ENCODE peak calls at places on chromosomes 16 and 17, in four cellular contexts. H is nucleus accumbens, J is HS-5, Y is foreskin fibroblast. T is an unnamed sample.
A peak's percentile ranks its signal among the peaks of the same experiment; 100 is the strongest.

GRCh38 chr17:79814966-79815835 is 18.3 kb upstream of the CBX8 start:
- DNase-seq in Y (no peak), J (no peak), H (no peak), T (no peak)

GRCh38 chr17:48307814-48308411 is 122.1 kb downstream of the SKAP1 start:
- DNase-seq in Y (peak; percentile 38), J (peak; percentile 35), H (no peak), T (peak; percentile 58)

GRCh38 chr16:80433617-80434016 is 107.2 kb upstream of the DYNLRB2 start:
- DNase-seq in Y (no peak), H (no peak), J (no peak), T (no peak)

GRCh38 chr16:85970016-85970711 is 71.2 kb downstream of the IRF8 start:
- DNase-seq in J (no peak), H (no peak), Y (no peak), T (no peak)

GRCh38 chr16:89512453-89512852 is 4.2 kb downstream of the SPG7 start:
- DNase-seq in Y (no peak), J (no peak), H (no peak), T (no peak)

GRCh38 chr17:65268832-65269231 is 131.7 kb downstream of the RGS9 start:
- DNase-seq in J (no peak), H (no peak), Y (peak; percentile 25), T (no peak)

GRCh38 chr16:86930001-86930400 is 351.7 kb downstream of the FOXL1 start:
- DNase-seq in Y (no peak), J (no peak), H (no peak), T (no peak)

GRCh38 chr17:17857496-17857895 is 20.7 kb upstream of the SREBF1 start:
- DNase-seq in J (no peak), H (no peak), Y (no peak), T (no peak)

GRCh38 chr16:20683812-20684211 is 13.7 kb downstream of the ACSM1 start:
- DNase-seq in Y (no peak), J (no peak), H (no peak), T (no peak)

GRCh38 chr16:31880322-31880979 is 6.8 kb downstream of the ZNF267 start:
- DNase-seq in J (no peak), Y (no peak), H (peak; percentile 29), T (no peak)

GRCh38 chr16:70475054-70475871 is 20.9 kb downstream of the FCSK start:
- DNase-seq in Y (no peak), J (no peak), H (no peak), T (no peak)

GRCh38 chr17:73393962-73394361 is 82.2 kb upstream of the CDC42EP4 start:
- DNase-seq in J (no peak), H (no peak), Y (no peak), T (no peak)

GRCh38 chr17:49013311-49014205 is 16.4 kb downstream of the IGF2BP1 start:
- DNase-seq in Y (no peak), H (no peak), J (no peak), T (no peak)

GRCh38 chr16:30924086-30924714 is 828 bp downstream of the FBXL19 start:
- DNase-seq in H (peak; percentile 52), J (no peak), Y (no peak), T (no peak)

GRCh38 chr17:52027620-52028019 is 130.9 kb downstream of the CA10 start:
- DNase-seq in H (no peak), J (peak; percentile 16), Y (peak; percentile 5), T (no peak)

GRCh38 chr17:39244600-39245570 is 19.1 kb upstream of the STAC2 start:
- DNase-seq in J (no peak), H (peak; percentile 70), Y (peak; percentile 56), T (peak; percentile 93)

GRCh38 chr16:68265078-68265925 is 976 bp downstream of the SLC7A6 start:
- DNase-seq in H (no peak), Y (peak; percentile 78), J (peak; percentile 83), T (no peak)

GRCh38 chr17:7058831-7059447 is 15.0 kb upstream of the SLC16A11 start:
- DNase-seq in Y (no peak), J (no peak), H (no peak), T (no peak)

GRCh38 chr17:7314719-7315569 is at the start of gene GPS2:
- DNase-seq in H (peak; percentile 90), J (no peak), Y (peak; percentile 77), T (peak; percentile 18)

GRCh38 chr16:70697601-70698170 is 11.8 kb upstream of the MTSS2 start:
- DNase-seq in H (no peak), Y (no peak), J (no peak), T (no peak)

GRCh38 chr17:43702636-43703035 is 40.9 kb upstream of the MEOX1 start:
- DNase-seq in H (peak; percentile 6), Y (no peak), J (no peak), T (no peak)

GRCh38 chr17:14304876-14305636 is 4.2 kb downstream of the HS3ST3B1 start:
- DNase-seq in Y (no peak), H (no peak), J (no peak), T (no peak)

GRCh38 chr16:56275076-56275475 is 83.8 kb downstream of the GNAO1 start:
- DNase-seq in H (no peak), Y (no peak), J (no peak), T (no peak)

GRCh38 chr16:85711982-85712587 is 23.3 kb upstream of the GINS2 start:
- DNase-seq in H (no peak), Y (no peak), J (no peak), T (no peak)

GRCh38 chr17:77189148-77189547 is 48.4 kb downstream of the SEC14L1 start:
- DNase-seq in H (no peak), J (no peak), Y (no peak), T (no peak)

GRCh38 chr17:3956983-3957382 is 7.3 kb downstream of the ATP2A3 start:
- DNase-seq in H (no peak), Y (no peak), J (no peak), T (no peak)

GRCh38 chr16:4249546-4249945 is 7.7 kb upstream of the SRL start:
- DNase-seq in Y (no peak), H (no peak), J (no peak), T (no peak)

GRCh38 chr17:10666921-10667320 is 9.8 kb upstream of the MYH3 start:
- DNase-seq in H (no peak), Y (no peak), J (no peak), T (no peak)

GRCh38 chr16:46980926-46981325 is 7.5 kb upstream of the DNAJA2 start:
- DNase-seq in J (no peak), Y (no peak), H (no peak), T (no peak)

GRCh38 chr17:49612721-49613120 is 37.0 kb downstream of the NXPH3 start:
- DNase-seq in H (no peak), J (no peak), Y (no peak), T (no peak)

GRCh38 chr16:50458694-50459271 is 89.4 kb upstream of the NKD1 start:
- DNase-seq in J (no peak), H (no peak), Y (no peak), T (no peak)

GRCh38 chr16:86073103-86073625 is 174.2 kb downstream of the IRF8 start:
- DNase-seq in H (no peak), Y (no peak), J (no peak), T (no peak)

GRCh38 chr17:40278414-40278813 is 9.3 kb upstream of the CDC6 start:
- DNase-seq in H (no peak), Y (no peak), J (no peak), T (no peak)

GRCh38 chr17:17437461-17437860 is 39.3 kb upstream of the MED9 start:
- DNase-seq in J (no peak), H (no peak), Y (no peak), T (no peak)

GRCh38 chr17:80371196-80371595 is 43.8 kb upstream of the ENDOV start:
- DNase-seq in H (no peak), J (no peak), Y (no peak), T (no peak)

GRCh38 chr17:63140255-63140654 is 174.2 kb downstream of the TANC2 start:
- DNase-seq in H (no peak), Y (peak; percentile 21), J (no peak), T (peak; percentile 52)

GRCh38 chr17:54844262-54844661 is 56.4 kb upstream of the TOM1L1 start:
- DNase-seq in J (no peak), Y (no peak), H (no peak), T (no peak)

GRCh38 chr17:4858880-4859260 is 25.7 kb downstream of the MINK1 start:
- DNase-seq in J (no peak), H (peak; percentile 17), Y (no peak), T (no peak)

GRCh38 chr17:39666601-39667261 is 1.5 kb upstream of the PNMT start:
- DNase-seq in J (no peak), H (peak; percentile 52), Y (no peak), T (no peak)